ENCODE peak calls at places on chromosome 5, in eight cellular contexts. L is lower leg skin; H is testis; T is suprapubic skin; C is CD8-positive, alpha-beta T cell; O is AG04449; G is lower lobe of right lung; R is Jurkat, Clone E6-1. K is an unnamed sample.

GRCh38 chr5:35129276-35129675 is 81.5 kb upstream of the AGXT2 start:
- DNase-seq in L (no peak), H (no peak), T (no peak), C (no peak), O (no peak), G (no peak), R (no peak), K (no peak)

GRCh38 chr5:24621809-24622208 is 23.0 kb downstream of the CDH10 start:
- DNase-seq in L (no peak), H (no peak), T (peak), C (no peak), O (no peak), G (no peak), R (peak), K (no peak)

GRCh38 chr5:124494540-124495116 is 251.8 kb downstream of the ZNF608 start:
- DNase-seq in L (no peak), H (no peak), T (no peak), C (no peak), O (peak), G (no peak), R (no peak), K (no peak)

GRCh38 chr5:152532714-152533113 is 127.6 kb upstream of the NMUR2 start:
- DNase-seq in L (no peak), H (no peak), T (no peak), C (no peak), O (peak), G (no peak), R (peak), K (no peak)

GRCh38 chr5:57719216-57719615 is 236.6 kb upstream of the ACTBL2 start:
- DNase-seq in L (no peak), H (no peak), T (no peak), C (no peak), O (no peak), G (no peak), R (no peak), K (no peak)

GRCh38 chr5:23448627-23449026 is 58.8 kb upstream of the PRDM9 start:
- DNase-seq in L (no peak), H (no peak), T (no peak), C (no peak), O (no peak), G (no peak), R (no peak), K (no peak)

GRCh38 chr5:43161244-43161643 is 30.8 kb upstream of the NIM1K start:
- DNase-seq in L (no peak), H (no peak), T (no peak), C (no peak), O (no peak), G (no peak), R (peak), K (no peak)

GRCh38 chr5:132667309-132667708 is 6.5 kb upstream of the IL4 start:
- DNase-seq in L (no peak), H (no peak), T (no peak), C (no peak), O (no peak), G (no peak), R (no peak), K (no peak)

GRCh38 chr5:10489810-10490426 is 48.2 kb downstream of the ROPN1L start:
- DNase-seq in L (no peak), H (no peak), T (no peak), C (no peak), O (no peak), G (no peak), R (no peak), K (no peak)

GRCh38 chr5:98940586-98940985 is 11.8 kb upstream of the CHD1 start:
- DNase-seq in L (no peak), H (no peak), T (no peak), C (no peak), O (no peak), G (no peak), R (no peak), K (no peak)

GRCh38 chr5:108345541-108346171 is 36.2 kb downstream of the FBXL17 start:
- DNase-seq in L (no peak), H (no peak), T (no peak), C (no peak), O (peak), G (no peak), R (peak), K (no peak)

GRCh38 chr5:157516626-157517325 is 56.8 kb downstream of the NIPAL4 start:
- DNase-seq in L (no peak), H (peak), T (no peak), C (no peak), O (peak), G (no peak), R (no peak), K (no peak)

GRCh38 chr5:174505621-174506020 is 218.8 kb upstream of the MSX2 start:
- DNase-seq in L (no peak), H (peak), T (no peak), C (no peak), O (no peak), G (no peak), R (peak), K (no peak)

GRCh38 chr5:65760504-65761275 is 38.7 kb downstream of the NLN start:
- DNase-seq in L (no peak), H (peak), T (no peak), C (peak), O (no peak), G (no peak), R (peak), K (peak)

GRCh38 chr5:71719092-71719964 is at the start of gene CARTPT:
- DNase-seq in L (no peak), H (peak), T (no peak), C (no peak), O (no peak), G (no peak), R (no peak), K (no peak)

GRCh38 chr5:145484195-145484594 is 350.9 kb downstream of the PRELID2 start:
- DNase-seq in L (no peak), H (no peak), T (no peak), C (no peak), O (peak), G (no peak), R (no peak), K (no peak)

GRCh38 chr5:53930457-53930856 is 370.0 kb downstream of the NDUFS4 start:
- DNase-seq in L (no peak), H (no peak), T (no peak), C (no peak), O (no peak), G (no peak), R (no peak), K (no peak)

GRCh38 chr5:113435571-113435970 is 782 bp upstream of the TSSK1B start:
- DNase-seq in L (no peak), H (no peak), T (no peak), C (no peak), O (no peak), G (no peak), R (no peak), K (no peak)

GRCh38 chr5:150299571-150300327 is 3.0 kb downstream of the ARSI start:
- DNase-seq in L (no peak), H (no peak), T (no peak), C (no peak), O (no peak), G (no peak), R (no peak), K (no peak)

GRCh38 chr5:54217826-54218503 is 92.4 kb downstream of the ARL15 start:
- DNase-seq in L (no peak), H (peak), T (no peak), C (no peak), O (peak), G (no peak), R (peak), K (no peak)

GRCh38 chr5:34813473-34813872 is 25.5 kb upstream of the TTC23L start:
- DNase-seq in L (no peak), H (no peak), T (no peak), C (no peak), O (no peak), G (no peak), R (no peak), K (no peak)

GRCh38 chr5:146291421-146292074 is 47.1 kb upstream of the POU4F3 start:
- DNase-seq in L (no peak), H (no peak), T (no peak), C (no peak), O (no peak), G (no peak), R (peak), K (no peak)

GRCh38 chr5:14447958-14448881 is 133.4 kb upstream of the OTULINL start:
- DNase-seq in L (peak), H (no peak), T (no peak), C (no peak), O (no peak), G (no peak), R (no peak), K (no peak)

GRCh38 chr5:1655496-1656270 is 131.9 kb upstream of the LPCAT1 start:
- DNase-seq in L (peak), H (no peak), T (no peak), C (no peak), O (no peak), G (no peak), R (no peak), K (no peak)

GRCh38 chr5:66122379-66123034 is 21.6 kb upstream of the SREK1 start:
- DNase-seq in L (no peak), H (no peak), T (no peak), C (no peak), O (no peak), G (no peak), R (no peak), K (no peak)

GRCh38 chr5:176732306-176732705 is 78.1 kb upstream of the UNC5A start:
- DNase-seq in L (peak), H (no peak), T (peak), C (no peak), O (no peak), G (peak), R (no peak), K (no peak)

GRCh38 chr5:17187401-17187800 is 30.0 kb upstream of the BASP1 start:
- DNase-seq in L (no peak), H (no peak), T (no peak), C (no peak), O (no peak), G (no peak), R (no peak), K (no peak)

GRCh38 chr5:541888-542692 is 17.8 kb upstream of the SLC9A3 start:
- DNase-seq in L (no peak), H (no peak), T (peak), C (no peak), O (no peak), G (peak), R (no peak), K (no peak)

GRCh38 chr5:67244345-67244793 is 47.8 kb upstream of the CD180 start:
- DNase-seq in L (no peak), H (no peak), T (no peak), C (no peak), O (no peak), G (no peak), R (no peak), K (no peak)

GRCh38 chr5:55547792-55548191 is 13.0 kb upstream of the PLPP1 start:
- DNase-seq in L (no peak), H (no peak), T (no peak), C (no peak), O (no peak), G (no peak), R (no peak), K (no peak)

GRCh38 chr5:135004376-135004775 is 29.7 kb downstream of the PITX1 start:
- DNase-seq in L (no peak), H (no peak), T (peak), C (no peak), O (no peak), G (no peak), R (no peak), K (no peak)

GRCh38 chr5:138649775-138650174 is 74.6 kb upstream of the HSPA9 start:
- DNase-seq in L (no peak), H (no peak), T (no peak), C (no peak), O (no peak), G (no peak), R (no peak), K (no peak)

GRCh38 chr5:157911568-157911967 is 52.6 kb upstream of the CLINT1 start:
- DNase-seq in L (no peak), H (no peak), T (no peak), C (no peak), O (no peak), G (no peak), R (no peak), K (no peak)

GRCh38 chr5:138755084-138755748 is 2.0 kb downstream of the CTNNA1 start:
- DNase-seq in L (no peak), H (no peak), T (no peak), C (no peak), O (no peak), G (no peak), R (no peak), K (no peak)

GRCh38 chr5:51159164-51159563 is 224.1 kb upstream of the ISL1 start:
- DNase-seq in L (no peak), H (no peak), T (no peak), C (no peak), O (no peak), G (peak), R (no peak), K (no peak)

GRCh38 chr5:131677115-131677514 is 42.1 kb upstream of the RAPGEF6 start:
- DNase-seq in L (no peak), H (no peak), T (no peak), C (no peak), O (no peak), G (no peak), R (no peak), K (no peak)

GRCh38 chr5:60578295-60578694 is 121.7 kb downstream of the DEPDC1B start:
- DNase-seq in L (no peak), H (no peak), T (no peak), C (no peak), O (no peak), G (no peak), R (peak), K (no peak)

GRCh38 chr5:172005708-172006377 is 595 bp downstream of the FBXW11 start:
- DNase-seq in L (no peak), H (peak), T (peak), C (peak), O (no peak), G (peak), R (no peak), K (peak)

GRCh38 chr5:68306361-68307014 is 90.9 kb downstream of the PIK3R1 start:
- DNase-seq in L (no peak), H (no peak), T (no peak), C (no peak), O (no peak), G (no peak), R (no peak), K (no peak)

GRCh38 chr5:68305223-68305865 is 89.8 kb downstream of the PIK3R1 start:
- DNase-seq in L (no peak), H (no peak), T (no peak), C (no peak), O (no peak), G (no peak), R (no peak), K (no peak)

GRCh38 chr5:68304421-68305052 is 89.0 kb downstream of the PIK3R1 start:
- DNase-seq in L (no peak), H (no peak), T (no peak), C (no peak), O (no peak), G (no peak), R (no peak), K (no peak)

GRCh38 chr5:68303754-68304420 is 88.3 kb downstream of the PIK3R1 start:
- DNase-seq in L (no peak), H (no peak), T (no peak), C (no peak), O (no peak), G (no peak), R (no peak), K (no peak)

GRCh38 chr5:68303038-68303738 is 87.6 kb downstream of the PIK3R1 start:
- DNase-seq in L (no peak), H (no peak), T (no peak), C (no peak), O (no peak), G (no peak), R (no peak), K (no peak)
- H3K4me3 ChIP-seq in L (no peak), H (no peak), T (no peak), C (no peak), O (no peak), G (no peak), R (no peak), K (no peak)

DNA sequence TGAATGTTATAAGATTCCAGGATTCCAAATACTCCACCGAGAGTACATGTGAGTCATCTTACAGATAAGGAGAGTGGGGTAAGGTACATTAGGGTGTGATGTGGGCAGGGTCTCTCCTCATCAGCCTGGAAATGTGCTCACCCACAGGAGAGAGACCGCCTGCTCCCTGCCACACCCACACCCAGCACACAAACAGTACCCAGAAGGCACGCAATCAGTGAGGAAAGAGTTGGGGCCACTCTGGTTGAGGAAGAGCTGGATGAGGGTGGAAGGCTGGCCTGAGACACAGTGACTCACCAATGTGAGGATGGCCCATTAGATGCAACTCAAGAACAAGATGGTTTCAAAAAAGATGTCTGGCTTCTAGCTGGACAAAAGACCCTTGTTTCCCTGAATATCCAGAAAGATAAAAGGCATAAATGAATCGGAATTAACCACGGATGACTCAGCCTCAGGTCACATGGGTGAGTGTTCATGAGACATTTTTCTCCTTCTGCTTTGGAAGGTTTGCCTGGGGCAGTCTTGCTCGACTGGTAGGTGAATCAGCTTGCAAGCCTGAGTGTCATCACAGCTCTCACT is 51.1 kb upstream of the LHFPL2 start:
- DNase-seq in L (no peak), H (no peak), T (no peak), C (no peak), O (peak), G (no peak), R (no peak), K (no peak)
- H3K4me3 ChIP-seq in L (no peak), H (no peak), T (no peak), C (no peak), O (no peak), G (no peak), R (no peak), K (no peak)

DNA sequence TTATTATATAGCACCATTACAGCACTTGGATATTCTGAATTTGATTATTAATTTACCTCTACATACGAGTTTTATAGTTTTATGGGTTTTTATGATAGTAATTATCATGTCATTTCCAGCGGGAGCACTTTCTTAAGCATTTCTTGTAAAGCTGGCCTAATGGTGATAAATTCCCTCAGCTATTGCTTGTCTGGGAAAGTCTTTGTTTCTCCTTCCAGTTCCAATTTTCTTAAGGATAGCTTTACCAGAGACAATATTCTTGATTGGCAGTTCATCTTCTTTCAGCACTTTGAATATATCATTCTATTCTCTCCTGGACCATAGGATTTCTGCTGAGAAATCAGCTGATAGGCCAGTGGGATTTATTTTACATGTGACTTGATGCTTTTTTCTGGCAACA is 505.4 kb downstream of the TMEM232 start:
- DNase-seq in L (no peak), H (no peak), T (no peak), C (no peak), O (no peak), G (no peak), R (no peak), K (no peak)
- H3K4me3 ChIP-seq in L (no peak), H (no peak), T (no peak), C (no peak), O (no peak), G (no peak), R (no peak), K (no peak)

GRCh38 chr5:126599499-126599898 is 1.2 kb upstream of the PHAX start:
- DNase-seq in L (no peak), H (no peak), T (no peak), C (no peak), O (no peak), G (no peak), R (no peak), K (no peak)

GRCh38 chr5:126597156-126597555 is 2.1 kb upstream of the ALDH7A1 start:
- DNase-seq in L (no peak), H (no peak), T (no peak), C (no peak), O (peak), G (no peak), R (no peak), K (no peak)

GRCh38 chr5:126594077-126594476 is 942 bp downstream of the ALDH7A1 start:
- DNase-seq in L (no peak), H (no peak), T (no peak), C (no peak), O (no peak), G (no peak), R (no peak), K (no peak)

GRCh38 chr5:126594676-126595485 is at the start of gene ALDH7A1:
- DNase-seq in L (peak), H (peak), T (peak), C (no peak), O (peak), G (peak), R (no peak), K (peak)

GRCh38 chr5:126595486-126596083 is 566 bp upstream of the ALDH7A1 start:
- DNase-seq in L (no peak), H (no peak), T (no peak), C (no peak), O (no peak), G (no peak), R (no peak), K (no peak)
- H3K4me3 ChIP-seq in L (peak), H (peak), T (peak), C (peak), O (peak), G (peak), R (no peak), K (peak)

K was measured in naive thymus-derived CD4-positive, alpha-beta T cell.